ENCODE peak calls at places on chromosomes 13 and 19, in seven cellular contexts. N is NCI-H446 treated with DMSO at 0.1 percent for 48 hours; W is activated CD8-positive, alpha-beta memory T cell treated with anti-CD3 and anti-CD28 coated beads for 4 hours; A is NCI-H1436; Y is caudate nucleus; S is Kasumi-1; X is GM19239. J is an unnamed sample.

GRCh38 chr13:108508263-108508662 is 121.1 kb upstream of the MYO16 start:
- DNase-seq in S (peak), N (no peak), Y (no peak), X (no peak), W (no peak), A (no peak), J (peak)

GRCh38 chr13:113632706-113633484 is 25.1 kb downstream of the ATP4B start:
- DNase-seq in A (no peak), W (no peak), Y (no peak), N (no peak), X (no peak), S (no peak), J (no peak)

GRCh38 chr13:30866692-30867669 is 39.1 kb upstream of the MEDAG start:
- DNase-seq in Y (no peak), A (no peak), W (no peak), N (no peak), S (no peak), X (no peak), J (no peak)

GRCh38 chr19:41218615-41219507 is at the start of gene AXL:
- DNase-seq in X (no peak), S (no peak), W (no peak), A (no peak), Y (no peak), N (no peak), J (no peak)

GRCh38 chr19:35879770-35880317 is 11.5 kb downstream of the APLP1 start:
- DNase-seq in S (peak), N (no peak), A (no peak), W (no peak), X (no peak), Y (no peak), J (peak)

GRCh38 chr13:75481176-75482069 is 546 bp downstream of the TBC1D4 start:
- DNase-seq in S (peak), N (no peak), Y (no peak), W (no peak), X (no peak), A (peak), J (peak)

GRCh38 chr19:29202281-29202680 is 10.7 kb downstream of the UQCRFS1 start:
- DNase-seq in Y (no peak), S (no peak), W (no peak), A (no peak), N (no peak), X (no peak), J (no peak)

GRCh38 chr13:72163671-72164070 is 296.7 kb upstream of the DACH1 start:
- DNase-seq in X (no peak), A (no peak), W (no peak), S (no peak), Y (no peak), N (no peak), J (no peak)

GRCh38 chr19:36686365-36687213 is 823 bp upstream of the ZNF567 start:
- DNase-seq in Y (no peak), W (no peak), A (no peak), S (peak), N (no peak), X (no peak), J (no peak)

GRCh38 chr13:77507931-77508776 is 27.4 kb upstream of the SCEL start:
- DNase-seq in X (no peak), N (no peak), W (no peak), A (no peak), Y (no peak), S (no peak), J (no peak)